ENCODE peak calls at places on chromosomes 11 and 22, in six cellular contexts. G is GM12878, P is HepG2, K is K562, M is GM12891, L is H1. Q is an unnamed sample.
A peak's percentile ranks its signal among the peaks of the same experiment; 100 is the strongest.

GRCh38 chr11:70739811-70740474 is 341.6 kb downstream of the CTTN start:
- DNase-seq in G (no peak), P (no peak), K (no peak), M (no peak), L (no peak), Q (no peak)

GRCh38 chr11:106456651-106457050 is 379.2 kb downstream of the AASDHPPT start:
- DNase-seq in G (no peak), P (no peak), K (no peak), M (no peak), L (no peak), Q (no peak)

GRCh38 chr11:10303558-10304363 is 1.1 kb upstream of the ADM start:
- DNase-seq in G (no peak), P (peak; percentile 44), K (peak; percentile 16), M (no peak), L (no peak), Q (no peak)

GRCh38 chr11:94794287-94795168 is 26.4 kb downstream of the AMOTL1 start:
- DNase-seq in G (no peak), P (no peak), K (peak; percentile 89), M (no peak), L (no peak), Q (no peak)

GRCh38 chr11:129951883-129952262 is 50.8 kb downstream of the PRDM10 start:
- DNase-seq in G (no peak), P (no peak), K (no peak), M (no peak), L (no peak), Q (no peak)

GRCh38 chr11:97364047-97364446 is 974.2 kb downstream of the JRKL start:
- DNase-seq in G (no peak), P (no peak), K (no peak), M (no peak), L (no peak), Q (no peak)

GRCh38 chr22:23242473-23243001 is 62.2 kb downstream of the BCR start:
- DNase-seq in G (no peak), P (no peak), K (peak; percentile 76), M (no peak), L (peak; percentile 85), Q (no peak)

GRCh38 chr22:50189849-50190181 is 4.1 kb downstream of the TRABD start:
- DNase-seq in G (no peak), P (no peak), K (no peak), M (no peak), L (no peak), Q (no peak)

GRCh38 chr11:43699879-43700278 is 19.3 kb downstream of the HSD17B12 start:
- DNase-seq in G (no peak), P (no peak), K (peak; percentile 51), M (no peak), L (no peak), Q (no peak)

GRCh38 chr22:27292542-27293298 is 508.8 kb downstream of the MN1 start:
- DNase-seq in G (no peak), P (no peak), K (no peak), M (no peak), L (no peak), Q (no peak)

GRCh38 chr11:12914401-12914912 is 94.7 kb upstream of the RASSF10 start:
- DNase-seq in G (no peak), P (no peak), K (peak; percentile 34), M (peak; percentile 26), L (peak; percentile 87), Q (peak; percentile 22)

GRCh38 chr11:122178795-122179194 is 62.8 kb upstream of the BLID start:
- DNase-seq in G (no peak), P (no peak), K (no peak), M (no peak), L (no peak), Q (no peak)

DNA sequence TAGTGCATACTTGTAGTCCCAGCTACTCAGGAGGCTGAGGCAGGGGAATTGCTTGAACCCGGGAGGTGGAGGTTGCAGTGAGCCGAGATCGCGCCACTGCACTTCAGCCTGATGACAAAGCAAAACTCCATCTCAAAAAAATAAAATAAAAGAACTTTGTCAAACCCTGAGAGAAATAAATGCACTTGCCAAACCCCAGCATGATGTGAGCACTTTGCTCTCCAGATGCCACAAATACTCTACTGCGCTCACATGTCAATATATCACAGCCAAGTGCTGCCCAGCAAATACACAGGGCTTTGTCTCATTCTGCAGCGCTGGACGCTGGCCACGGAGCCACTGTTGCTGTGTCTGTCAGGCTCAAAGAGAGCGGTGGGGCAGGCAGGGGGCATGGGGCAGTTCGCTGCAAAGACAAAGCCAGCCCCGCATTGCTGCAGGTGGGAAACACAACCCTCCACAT is 45.1 kb downstream of the AHNAK start:
- DNase-seq in G (no peak), P (peak; percentile 72), K (peak; percentile 30), M (no peak), L (no peak), Q (no peak)
- TF ChIP-seq POLR2AphosphoS5 in G (no peak), P (no peak), K (no peak), M (no peak), L (no peak), Q (no peak)

GRCh38 chr11:6228520-6228919 is 5.9 kb downstream of the FHIP1B start:
- DNase-seq in G (no peak), P (no peak), K (no peak), M (no peak), L (no peak), Q (no peak)
- TF ChIP-seq TAF1 in G (no peak), P (no peak), K (no peak), M (no peak), L (no peak), Q (no peak)

GRCh38 chr11:62665630-62666258 is 632 bp downstream of the CSKMT start:
- DNase-seq in G (no peak), P (no peak), K (peak; percentile 62), M (no peak), L (no peak), Q (no peak)
- TF ChIP-seq POLR2A in G (no peak), P (no peak), K (no peak), M (no peak), L (no peak), Q (no peak)

GRCh38 chr22:32494971-32495370 is 20.4 kb downstream of the FBXO7 start:
- DNase-seq in G (no peak), P (no peak), K (no peak), M (no peak), L (no peak), Q (no peak)

GRCh38 chr22:32490279-32490678 is 15.7 kb downstream of the FBXO7 start:
- DNase-seq in G (no peak), P (no peak), K (no peak), M (no peak), L (no peak), Q (no peak)

DNA sequence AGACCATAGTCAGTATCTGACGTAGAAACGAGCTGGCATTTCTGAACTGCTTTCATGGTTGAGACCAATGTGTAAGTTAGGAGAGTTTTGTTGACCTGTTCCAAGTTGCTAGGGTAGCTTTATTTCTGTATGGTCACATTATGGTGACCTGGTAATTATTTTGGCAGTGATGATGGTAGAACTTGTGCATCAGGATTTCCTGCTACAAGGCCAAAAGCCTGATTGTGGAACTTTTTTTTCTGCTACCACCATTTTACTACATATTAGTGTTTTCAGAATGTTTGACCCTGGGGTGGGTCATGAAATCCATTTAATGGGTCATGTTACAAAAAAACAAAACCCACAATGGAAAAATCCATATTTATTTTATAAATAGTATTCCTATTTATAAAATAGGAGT is 18.9 kb downstream of the FBXO7 start:
- DNase-seq in G (no peak), P (no peak), K (no peak), M (no peak), L (no peak), Q (no peak)
- TF ChIP-seq POLR2AphosphoS5 in G (no peak), P (no peak), K (no peak), M (no peak), L (no peak), Q (no peak)

GRCh38 chr11:119990306-119991021 is 147.4 kb downstream of the TRIM29 start:
- DNase-seq in G (no peak), P (no peak), K (no peak), M (no peak), L (no peak), Q (no peak)
- TF ChIP-seq TAF1 in G (no peak), P (no peak), K (no peak), M (no peak), L (no peak), Q (no peak)

GRCh38 chr11:114195981-114196731 is 100.0 kb upstream of the NNMT start:
- DNase-seq in G (no peak), P (no peak), K (peak; percentile 21), M (no peak), L (no peak), Q (no peak)

GRCh38 chr11:114196994-114197702 is 99.1 kb upstream of the NNMT start:
- DNase-seq in G (no peak), P (no peak), K (no peak), M (no peak), L (no peak), Q (no peak)

GRCh38 chr11:114191893-114192292 is 104.3 kb upstream of the NNMT start:
- DNase-seq in G (no peak), P (no peak), K (no peak), M (no peak), L (no peak), Q (no peak)

GRCh38 chr11:114192841-114193389 is 103.3 kb upstream of the NNMT start:
- DNase-seq in G (no peak), P (no peak), K (peak; percentile 23), M (no peak), L (no peak), Q (no peak)

DNA sequence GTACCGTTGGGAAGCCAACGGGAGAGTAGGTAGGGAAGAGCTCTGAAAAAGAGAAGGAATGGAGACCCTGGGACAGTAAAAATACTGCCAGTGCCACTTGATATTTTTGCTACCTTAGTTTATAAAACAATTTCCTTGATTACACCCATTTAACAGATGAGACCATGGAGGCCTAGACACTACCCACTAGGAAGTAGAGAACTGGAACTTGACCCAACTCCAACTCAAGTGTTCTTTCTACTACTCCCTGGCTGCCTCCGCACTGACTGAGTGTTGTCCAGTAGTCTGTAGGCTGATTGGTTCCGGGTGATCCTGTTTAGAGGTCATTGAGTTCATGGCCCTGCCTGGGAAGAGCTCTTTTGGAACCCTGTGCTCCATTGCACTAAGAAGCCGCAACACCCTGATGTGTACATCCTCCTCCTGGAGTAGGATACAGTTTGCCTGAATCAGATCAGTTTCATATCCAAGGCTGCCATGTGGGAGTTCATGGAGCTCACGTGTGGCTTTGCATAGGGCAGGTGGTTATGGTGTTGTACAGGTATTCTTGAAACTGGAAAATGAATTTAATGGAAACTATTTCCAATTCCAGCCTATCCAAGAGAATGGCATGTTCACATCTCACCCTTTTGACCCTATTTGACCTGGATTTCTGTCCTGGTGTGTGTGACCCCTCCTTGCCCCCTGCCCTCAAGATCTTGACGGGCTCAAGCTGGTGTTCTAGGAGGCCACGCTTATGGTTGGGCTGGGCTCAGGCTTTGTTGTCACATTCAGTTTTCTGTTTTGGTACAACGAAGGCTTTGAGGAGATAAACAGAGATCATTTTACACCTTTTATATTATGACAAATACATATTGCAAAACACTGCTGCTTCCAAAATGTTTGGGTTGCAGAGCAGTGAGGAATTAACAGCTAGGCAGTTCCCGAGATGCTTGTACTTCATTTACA is 102.2 kb upstream of the NNMT start:
- DNase-seq in G (no peak), P (no peak), K (no peak), M (no peak), L (no peak), Q (no peak)
- TF ChIP-seq POLR2A in G (no peak), P (no peak), K (no peak), M (no peak), L (no peak), Q (no peak)

Q was measured in GM12892.